ENCODE peak calls at places on chromosomes 2 and 18, in six cellular contexts. U, M, I, R, Y and P are unnamed samples.

GRCh38 chr18:47174545-47175116 is 1.5 kb downstream of the IER3IP1 start:
- DNase-seq in U (no peak), M (no peak), I (no peak), R (no peak), Y (no peak), P (no peak)

GRCh38 chr2:224909885-224910517 is 132.3 kb downstream of the DOCK10 start:
- DNase-seq in U (peak), M (peak), I (no peak), R (peak), Y (no peak), P (no peak)

GRCh38 chr2:220499281-220499680 is 871.9 kb downstream of the SLC4A3 start:
- DNase-seq in U (no peak), M (no peak), I (no peak), R (no peak), Y (no peak), P (no peak)

GRCh38 chr2:165214093-165214492 is 10.2 kb upstream of the SCN3A start:
- DNase-seq in U (no peak), M (no peak), I (no peak), R (no peak), Y (no peak), P (no peak)

GRCh38 chr2:240350696-240351087 is 84.8 kb upstream of the GPC1 start:
- DNase-seq in U (no peak), M (no peak), I (no peak), R (no peak), Y (no peak), P (no peak)

GRCh38 chr18:53567935-53568574 is 656.4 kb downstream of the MBD2 start:
- DNase-seq in U (no peak), M (peak), I (no peak), R (peak), Y (peak), P (no peak)

GRCh38 chr2:229372207-229372606 is 101.1 kb upstream of the PID1 start:
- DNase-seq in U (no peak), M (no peak), I (no peak), R (no peak), Y (no peak), P (no peak)

GRCh38 chr2:147198651-147199171 is 646.1 kb upstream of the ACVR2A start:
- DNase-seq in U (no peak), M (no peak), I (no peak), R (peak), Y (no peak), P (no peak)

GRCh38 chr2:191150451-191151314 is at the start of gene STAT4:
- DNase-seq in U (no peak), M (peak), I (no peak), R (peak), Y (no peak), P (no peak)

GRCh38 chr2:172106128-172106961 is 3.6 kb upstream of the DLX2 start:
- DNase-seq in U (no peak), M (peak), I (peak), R (peak), Y (peak), P (no peak)

GRCh38 chr18:63439334-63439733 is 17.1 kb upstream of the VPS4B start:
- DNase-seq in U (peak), M (peak), I (no peak), R (peak), Y (peak), P (no peak)

GRCh38 chr2:75432761-75433361 is 127.9 kb downstream of the EVA1A start:
- DNase-seq in U (no peak), M (no peak), I (no peak), R (no peak), Y (no peak), P (no peak)

GRCh38 chr2:227785293-227785692 is 28.3 kb upstream of the CCL20 start:
- DNase-seq in U (no peak), M (no peak), I (no peak), R (no peak), Y (no peak), P (no peak)

GRCh38 chr18:55557211-55557610 is 30.8 kb downstream of the TCF4 start:
- DNase-seq in U (no peak), M (no peak), I (no peak), R (no peak), Y (no peak), P (no peak)

GRCh38 chr18:68263481-68263880 is 451.4 kb downstream of the TMX3 start:
- DNase-seq in U (no peak), M (no peak), I (no peak), R (no peak), Y (no peak), P (no peak)

GRCh38 chr2:189287982-189288494 is 108.5 kb upstream of the COL5A2 start:
- DNase-seq in U (no peak), M (peak), I (no peak), R (peak), Y (peak), P (no peak)

GRCh38 chr18:75107196-75107930 is 101.6 kb downstream of the PTGR3 start:
- DNase-seq in U (no peak), M (no peak), I (no peak), R (no peak), Y (no peak), P (no peak)

GRCh38 chr2:46122318-46122970 is 174.8 kb upstream of the EPAS1 start:
- DNase-seq in U (no peak), M (no peak), I (no peak), R (no peak), Y (no peak), P (no peak)